ENCODE peak calls at places on chromosomes 12 and 14, in seven cellular contexts. X is heart right ventricle, Z is HFFc6, K is Caco-2, Q is IMR-90, Y is suprapubic skin, H is astrocyte of the cerebellum. B is an unnamed sample.

GRCh38 chr14:93729993-93730392 is 58.3 kb downstream of the PRIMA1 start:
- DNase-seq in Z (no peak), X (no peak), H (no peak), Q (no peak), K (no peak), Y (no peak), B (no peak)

GRCh38 chr14:60332869-60333268 is 83.8 kb downstream of the PPM1A start:
- DNase-seq in Y (no peak), H (no peak), Z (no peak), Q (no peak), K (no peak), X (no peak), B (no peak)

GRCh38 chr12:22334696-22335290 is at the start of gene ST8SIA1:
- DNase-seq in K (no peak), Y (peak), H (no peak), X (peak), Z (no peak), Q (no peak), B (no peak)

GRCh38 chr12:57452181-57452936 is 2.7 kb upstream of the INHBE start:
- DNase-seq in K (no peak), Y (no peak), X (peak), H (no peak), Z (peak), Q (peak), B (no peak)

GRCh38 chr12:98399532-98399931 is 115.9 kb upstream of the TMPO start:
- DNase-seq in X (no peak), Q (peak), Y (no peak), K (peak), H (peak), Z (peak), B (no peak)

GRCh38 chr12:6352198-6353173 is 10.6 kb upstream of the TNFRSF1A start:
- DNase-seq in Z (no peak), Q (no peak), H (no peak), K (no peak), Y (no peak), X (no peak), B (no peak)

GRCh38 chr14:68295316-68295816 is 475.8 kb downstream of the RAD51B start:
- DNase-seq in Y (no peak), X (peak), Q (no peak), H (peak), K (peak), Z (no peak), B (no peak)

GRCh38 chr12:16350682-16351081 is 3.2 kb downstream of the MGST1 start:
- DNase-seq in X (peak), H (peak), Q (peak), K (no peak), Z (peak), Y (no peak), B (no peak)

GRCh38 chr12:131530427-131530826 is 180.5 kb upstream of the SFSWAP start:
- DNase-seq in Z (no peak), Y (no peak), X (no peak), K (no peak), Q (no peak), H (no peak), B (no peak)

GRCh38 chr14:90558983-90559590 is 162.3 kb downstream of the CALM1 start:
- DNase-seq in X (no peak), Z (no peak), Q (no peak), K (no peak), H (no peak), Y (no peak), B (no peak)

GRCh38 chr12:68480526-68480925 is 130.2 kb upstream of the RAP1B start:
- DNase-seq in Y (no peak), K (no peak), Q (no peak), Z (no peak), H (no peak), X (no peak), B (no peak)

GRCh38 chr12:68304626-68305025 is 27.5 kb downstream of the MDM1 start:
- DNase-seq in Z (no peak), X (no peak), K (no peak), H (no peak), Y (no peak), Q (peak), B (no peak)

GRCh38 chr14:33943081-33943480 is 7.8 kb downstream of the EGLN3 start:
- DNase-seq in Z (no peak), K (no peak), Q (no peak), H (no peak), X (no peak), Y (no peak), B (no peak)

GRCh38 chr14:53861781-53862180 is 94.8 kb downstream of the BMP4 start:
- DNase-seq in K (no peak), X (no peak), Y (no peak), H (no peak), Z (no peak), Q (no peak), B (no peak)

GRCh38 chr14:104546021-104546491 is 33.5 kb upstream of the C14orf180 start:
- DNase-seq in Z (no peak), Q (no peak), Y (peak), H (no peak), K (no peak), X (no peak), B (peak)

GRCh38 chr12:72072613-72073212 is 134.1 kb downstream of the TPH2 start:
- DNase-seq in K (no peak), H (no peak), Q (no peak), Y (no peak), X (no peak), Z (no peak), B (no peak)

GRCh38 chr12:131827961-131828534 is at the start of gene MMP17:
- DNase-seq in H (no peak), Y (peak), Z (no peak), Q (peak), X (peak), K (no peak), B (no peak)

GRCh38 chr14:41051801-41052200 is 554.9 kb upstream of the LRFN5 start:
- DNase-seq in X (no peak), Y (no peak), K (no peak), Z (no peak), H (no peak), Q (no peak), B (no peak)

GRCh38 chr12:87778065-87778464 is 251.1 kb downstream of the C12orf50 start:
- DNase-seq in X (no peak), H (no peak), K (no peak), Q (no peak), Z (no peak), Y (no peak), B (no peak)

GRCh38 chr12:51622564-51622963 is 31.5 kb downstream of the SCN8A start:
- DNase-seq in Y (no peak), K (no peak), Z (peak), Q (peak), H (peak), X (no peak), B (no peak)

GRCh38 chr12:68971404-68971803 is 38.4 kb upstream of the CPM start:
- DNase-seq in Q (peak), H (no peak), Y (no peak), X (no peak), Z (peak), K (no peak), B (no peak)

GRCh38 chr12:124953689-124954405 is 35.1 kb downstream of the DHX37 start:
- DNase-seq in K (no peak), Y (no peak), H (no peak), X (no peak), Q (no peak), Z (no peak), B (no peak)

GRCh38 chr14:102316746-102317563 is 2.6 kb upstream of the ZNF839 start:
- DNase-seq in X (peak), Q (peak), K (peak), Y (peak), Z (peak), H (peak), B (peak)

GRCh38 chr12:15151141-15152091 is 69.8 kb downstream of the RERG start:
- DNase-seq in H (no peak), Z (no peak), Y (no peak), K (no peak), X (no peak), Q (no peak), B (no peak)

GRCh38 chr12:121927798-121928197 is 9.4 kb downstream of the CFAP251 start:
- DNase-seq in Q (no peak), K (no peak), H (no peak), Z (no peak), Y (no peak), X (no peak), B (no peak)

GRCh38 chr14:104515811-104516780 is 63.5 kb upstream of the C14orf180 start:
- DNase-seq in Z (no peak), H (no peak), K (no peak), Q (no peak), Y (no peak), X (no peak), B (peak)

GRCh38 chr14:83849999-83850611 is 1679.8 kb upstream of the FLRT2 start:
- DNase-seq in Y (no peak), K (no peak), Q (no peak), Z (no peak), X (no peak), H (no peak), B (no peak)

GRCh38 chr14:102993523-102993922 is 63.8 kb downstream of the CDC42BPB start:
- DNase-seq in H (no peak), X (no peak), K (peak), Q (peak), Y (no peak), Z (peak), B (no peak)

GRCh38 chr12:57628280-57629191 is 4.5 kb downstream of the B4GALNT1 start:
- DNase-seq in Z (no peak), Q (no peak), H (no peak), K (no peak), Y (peak), X (no peak), B (peak)

GRCh38 chr14:104321151-104322130 is 183.1 kb downstream of the KIF26A start:
- DNase-seq in X (no peak), K (no peak), Q (no peak), H (no peak), Z (no peak), Y (peak), B (peak)

GRCh38 chr14:52391866-52392600 is 77.9 kb downstream of the PTGER2 start:
- DNase-seq in H (peak), Q (peak), Y (no peak), Z (peak), K (no peak), X (no peak), B (no peak)

GRCh38 chr14:77347746-77348145 is 26.9 kb downstream of the GSTZ1 start:
- DNase-seq in K (no peak), H (no peak), Q (no peak), Z (no peak), X (no peak), Y (no peak), B (no peak)

GRCh38 chr14:22622220-22622619 is 21.9 kb downstream of the OR6J1 start:
- DNase-seq in Y (no peak), Q (peak), Z (peak), K (no peak), X (no peak), H (no peak), B (no peak)

GRCh38 chr12:65689508-65689907 is 134.8 kb upstream of the HMGA2 start:
- DNase-seq in H (no peak), K (no peak), Z (no peak), X (no peak), Q (no peak), Y (no peak), B (no peak)

GRCh38 chr14:64303471-64303917 is 9.3 kb upstream of the ESR2 start:
- DNase-seq in X (no peak), K (no peak), Z (peak), Y (no peak), Q (peak), H (peak), B (no peak)

GRCh38 chr12:11022520-11022919 is at the start of gene TAS2R19:
- DNase-seq in Z (no peak), H (no peak), Y (no peak), X (no peak), Q (no peak), K (no peak), B (no peak)

GRCh38 chr12:11015775-11016430 is 6.5 kb downstream of the TAS2R19 start:
- DNase-seq in Y (no peak), K (peak), Q (no peak), X (no peak), Z (no peak), H (no peak), B (no peak)

GRCh38 chr12:11014234-11014633 is 8.2 kb downstream of the TAS2R19 start:
- DNase-seq in Q (peak), X (no peak), Y (no peak), H (no peak), K (no peak), Z (peak), B (no peak)

DNA sequence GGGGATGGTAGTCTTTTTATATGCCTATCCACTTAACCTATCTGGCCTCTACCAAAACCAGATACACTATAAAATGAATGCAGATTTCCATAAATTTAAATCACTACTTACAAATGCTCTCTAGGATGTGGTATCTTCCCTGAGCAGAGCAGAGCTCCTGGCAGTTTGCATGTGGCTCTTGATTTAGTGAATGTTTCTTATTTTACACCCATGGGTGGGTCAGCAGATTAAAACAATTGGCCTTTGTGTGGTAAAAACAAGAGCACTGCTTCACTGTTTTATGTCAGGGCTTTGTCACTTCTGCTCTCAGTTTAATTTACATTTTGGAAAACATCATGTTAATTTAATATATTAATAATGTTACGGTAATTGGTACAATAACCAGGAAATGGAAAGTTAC is 5.5 kb downstream of the TAS2R19 start:
- DNase-seq in K (no peak), H (no peak), Z (no peak), Y (no peak), X (no peak), Q (no peak), B (no peak)
- TF ChIP-seq CTCF in K (no peak), H (no peak), Z (no peak), Y (no peak), X (no peak), Q (no peak), B (no peak)

DNA sequence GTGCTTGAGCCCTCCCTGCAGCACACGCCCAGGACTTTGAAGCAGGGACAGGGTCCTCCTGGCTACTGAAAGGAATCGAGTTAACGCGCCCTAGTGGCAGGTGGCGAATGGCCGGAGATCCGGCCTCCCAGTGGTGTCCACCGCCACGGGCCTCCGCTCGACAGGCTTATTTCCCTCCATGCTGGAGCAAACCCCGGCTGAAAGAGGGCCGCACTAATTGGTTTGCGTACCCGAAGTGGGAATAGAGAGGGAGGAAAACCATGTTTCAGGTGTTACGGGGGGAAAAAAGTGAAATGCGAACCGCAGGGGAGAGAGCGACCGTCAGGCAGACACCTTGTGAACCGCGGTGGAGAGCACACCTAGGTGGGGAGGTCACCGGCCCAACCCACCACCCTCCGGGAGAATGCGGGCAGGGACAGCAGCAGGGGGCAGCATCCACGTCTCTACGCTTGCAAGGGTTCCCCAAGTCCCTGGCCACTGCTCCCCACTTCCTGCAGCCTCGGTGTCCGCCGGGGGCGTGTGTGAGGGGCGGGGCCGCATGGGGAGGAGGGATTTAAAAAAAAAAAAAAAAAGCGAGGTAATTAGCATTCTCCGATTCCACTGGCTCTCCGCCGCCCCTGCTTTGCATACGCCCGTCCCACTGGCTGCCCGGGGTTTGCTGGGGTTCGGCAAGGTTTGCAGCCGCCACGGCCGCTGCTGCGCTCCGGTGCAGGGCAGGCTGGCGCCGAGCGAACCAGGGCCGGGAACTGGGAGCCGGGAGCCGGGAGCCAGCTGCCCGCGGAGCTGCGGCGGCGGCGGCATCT is 224.6 kb upstream of the CRY1 start:
- DNase-seq in H (peak), K (peak), Y (peak), Q (peak), Z (no peak), X (peak), B (no peak)
- TF ChIP-seq CTCF in H (peak), K (peak), Y (no peak), Q (no peak), Z (no peak), X (no peak), B (no peak)

GRCh38 chr12:49188916-49189367 is at the start of gene TUBA1A:
- DNase-seq in H (peak), Z (peak), Q (peak), X (peak), Y (peak), K (peak), B (peak)

GRCh38 chr12:49190317-49190716 is 1.4 kb upstream of the TUBA1A start:
- DNase-seq in K (no peak), Z (no peak), X (no peak), Q (no peak), H (no peak), Y (peak), B (peak)

GRCh38 chr12:49187184-49187583 is 1.7 kb downstream of the TUBA1A start:
- DNase-seq in X (peak), Z (peak), Q (peak), Y (peak), H (no peak), K (no peak), B (peak)

GRCh38 chr12:49189731-49190314 is 943 bp upstream of the TUBA1A start:
- DNase-seq in Y (no peak), Q (no peak), X (no peak), Z (no peak), H (no peak), K (no peak), B (peak)

DNA sequence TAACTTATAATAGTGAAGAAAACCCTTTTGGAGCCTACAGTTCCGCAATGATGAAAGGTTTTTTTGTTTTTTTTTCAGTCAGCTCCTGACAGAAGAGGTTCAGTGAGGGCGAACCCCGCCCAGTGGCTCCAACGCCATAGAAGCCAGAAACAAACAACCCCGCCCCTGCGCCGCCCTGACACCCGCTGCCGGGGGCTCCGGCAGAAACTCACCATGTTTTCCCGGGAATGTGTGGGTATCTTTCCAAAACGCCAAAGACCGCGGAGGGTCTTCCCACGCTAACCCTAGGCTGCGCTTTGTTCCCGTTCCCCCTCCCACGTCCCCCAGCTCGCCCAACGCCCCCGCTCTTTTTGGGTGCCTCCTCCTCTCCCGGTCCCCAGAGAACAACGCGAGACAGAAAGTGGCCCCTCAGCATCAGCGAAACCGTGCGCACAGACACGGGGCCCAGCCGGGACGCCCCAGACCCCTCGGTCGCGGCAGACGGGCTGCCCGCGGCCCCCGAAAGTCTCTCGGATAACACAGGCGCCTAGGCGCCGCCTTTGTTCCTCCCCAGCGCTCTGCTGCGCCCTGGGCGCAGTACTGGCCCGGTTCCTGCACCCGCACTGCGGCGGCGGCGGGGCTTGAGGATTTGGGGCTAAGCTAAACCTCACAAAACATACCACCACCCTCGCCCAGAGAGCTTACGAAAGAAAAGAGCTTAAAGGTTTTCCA is 520 bp downstream of the TUBA1A start:
- DNase-seq in X (peak), Z (peak), H (no peak), Y (peak), Q (peak), K (peak), B (peak)
- TF ChIP-seq CTCF in X (no peak), Z (no peak), H (no peak), Y (no peak), Q (no peak), K (no peak), B (peak)

GRCh38 chr12:1592444-1593231 is 1.7 kb downstream of the FBXL14 start:
- DNase-seq in Y (no peak), H (no peak), Z (peak), K (no peak), Q (peak), X (peak), B (no peak)
- TF ChIP-seq CTCF in Y (no peak), H (no peak), Z (peak), K (no peak), Q (peak), X (no peak), B (peak)

GRCh38 chr14:62117010-62117717 is 354.9 kb downstream of the SNAPC1 start:
- DNase-seq in Y (peak), X (peak), Q (peak), Z (peak), H (peak), K (no peak), B (peak)
- TF ChIP-seq CTCF in Y (no peak), X (peak), Q (peak), Z (peak), H (peak), K (no peak), B (peak)

B was measured in osteocyte.